ENCODE peak calls at places on chromosome 7, in eight cellular contexts. O is stomach, S is suprapubic skin, I is H1, H is prostate gland, K is GM12878, U is GM23338, R is spleen. P is an unnamed sample.

GRCh38 chr7:123916240-123916724 is 8.8 kb upstream of the SPAM1 start:
- DNase-seq in O (no peak), S (no peak), I (peak), H (no peak), K (no peak), U (peak), R (no peak), P (no peak)

GRCh38 chr7:136179829-136180721 is 202.9 kb upstream of the MTPN start:
- DNase-seq in O (no peak), S (no peak), I (no peak), H (no peak), K (no peak), U (no peak), R (no peak), P (no peak)

GRCh38 chr7:46206474-46207060 is 285.5 kb upstream of the IGFBP3 start:
- DNase-seq in O (peak), S (no peak), I (no peak), H (no peak), K (peak), U (no peak), R (no peak), P (no peak)

GRCh38 chr7:39686261-39686924 is 63.0 kb downstream of the RALA start:
- DNase-seq in O (no peak), S (no peak), I (no peak), H (no peak), K (peak), U (no peak), R (no peak), P (no peak)

GRCh38 chr7:114343949-114344708 is 70.5 kb upstream of the FOXP2 start:
- DNase-seq in O (no peak), S (no peak), I (no peak), H (no peak), K (no peak), U (no peak), R (no peak), P (no peak)

GRCh38 chr7:42662862-42663261 is 249.0 kb downstream of the C7orf25 start:
- DNase-seq in O (no peak), S (no peak), I (no peak), H (no peak), K (no peak), U (no peak), R (no peak), P (no peak)

GRCh38 chr7:38796636-38797501 is 112.1 kb downstream of the VPS41 start:
- DNase-seq in O (peak), S (no peak), I (no peak), H (peak), K (peak), U (peak), R (no peak), P (no peak)

GRCh38 chr7:121436688-121437087 is 40.6 kb upstream of the FAM3C start:
- DNase-seq in O (no peak), S (no peak), I (no peak), H (no peak), K (no peak), U (peak), R (no peak), P (no peak)

GRCh38 chr7:130899638-130900401 is 165.8 kb upstream of the KLF14 start:
- DNase-seq in O (peak), S (no peak), I (no peak), H (no peak), K (no peak), U (no peak), R (no peak), P (no peak)

GRCh38 chr7:2930310-2931033 is 86.4 kb upstream of the GNA12 start:
- DNase-seq in O (no peak), S (no peak), I (no peak), H (no peak), K (no peak), U (no peak), R (peak), P (no peak)

GRCh38 chr7:38299275-38299931 is 26.0 kb upstream of the TARP start:
- DNase-seq in O (no peak), S (no peak), I (no peak), H (no peak), K (no peak), U (no peak), R (no peak), P (no peak)

GRCh38 chr7:47819054-47819920 is 129.0 kb downstream of the PKD1L1 start:
- DNase-seq in O (peak), S (no peak), I (no peak), H (peak), K (peak), U (peak), R (no peak), P (peak)

GRCh38 chr7:96701258-96701657 is 8.4 kb downstream of the SEM1 start:
- DNase-seq in O (no peak), S (no peak), I (no peak), H (no peak), K (no peak), U (peak), R (no peak), P (no peak)

GRCh38 chr7:171364-171904 is 20.9 kb upstream of the FAM20C start:
- DNase-seq in O (no peak), S (no peak), I (no peak), H (no peak), K (no peak), U (peak), R (no peak), P (no peak)

GRCh38 chr7:140314571-140315480 is 83.5 kb downstream of the SLC37A3 start:
- DNase-seq in O (no peak), S (no peak), I (no peak), H (no peak), K (no peak), U (no peak), R (no peak), P (no peak)

GRCh38 chr7:132548489-132549078 is 27.7 kb downstream of the PLXNA4 start:
- DNase-seq in O (no peak), S (no peak), I (no peak), H (no peak), K (no peak), U (no peak), R (no peak), P (no peak)
- TF ChIP-seq POLR2AphosphoS5 in O (no peak), S (no peak), I (no peak), H (no peak), K (no peak), U (no peak), R (no peak), P (no peak)

DNA sequence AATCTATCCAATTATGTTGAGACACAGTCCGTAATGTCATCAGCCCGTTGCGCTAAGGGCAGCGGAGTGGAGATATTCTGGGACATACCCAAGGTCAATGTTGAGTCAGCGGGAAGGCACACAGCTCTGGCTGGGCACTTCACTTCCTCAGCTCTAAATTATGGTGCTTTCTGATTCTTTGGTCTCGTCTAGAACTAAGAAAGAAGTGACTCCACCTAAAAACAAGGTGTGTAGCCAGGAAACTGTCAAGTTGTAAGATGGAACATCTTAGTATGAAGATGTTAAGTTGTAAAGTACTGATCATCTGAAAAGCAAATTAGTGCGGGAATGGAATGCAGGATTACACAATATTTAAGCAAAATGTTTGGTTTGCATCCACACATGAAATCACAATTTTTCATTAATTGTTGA is 43.1 kb downstream of the BAIAP2L1 start:
- DNase-seq in O (no peak), S (peak), I (no peak), H (no peak), K (no peak), U (no peak), R (peak), P (no peak)
- TF ChIP-seq POLR2AphosphoS5 in O (peak), S (no peak), I (no peak), H (peak), K (no peak), U (no peak), R (peak), P (no peak)

GRCh38 chr7:80134105-80134535 is 511 bp upstream of the GNAI1 start:
- DNase-seq in O (no peak), S (no peak), I (no peak), H (peak), K (no peak), U (peak), R (no peak), P (no peak)

GRCh38 chr7:80136276-80137045 is 1.8 kb downstream of the GNAI1 start:
- DNase-seq in O (no peak), S (no peak), I (no peak), H (no peak), K (no peak), U (no peak), R (no peak), P (no peak)

GRCh38 chr7:80135306-80136104 is 874 bp downstream of the GNAI1 start:
- DNase-seq in O (no peak), S (peak), I (no peak), H (no peak), K (no peak), U (peak), R (no peak), P (no peak)

GRCh38 chr7:80133361-80134104 is 1.1 kb upstream of the GNAI1 start:
- DNase-seq in O (no peak), S (no peak), I (no peak), H (no peak), K (no peak), U (peak), R (no peak), P (no peak)

DNA sequence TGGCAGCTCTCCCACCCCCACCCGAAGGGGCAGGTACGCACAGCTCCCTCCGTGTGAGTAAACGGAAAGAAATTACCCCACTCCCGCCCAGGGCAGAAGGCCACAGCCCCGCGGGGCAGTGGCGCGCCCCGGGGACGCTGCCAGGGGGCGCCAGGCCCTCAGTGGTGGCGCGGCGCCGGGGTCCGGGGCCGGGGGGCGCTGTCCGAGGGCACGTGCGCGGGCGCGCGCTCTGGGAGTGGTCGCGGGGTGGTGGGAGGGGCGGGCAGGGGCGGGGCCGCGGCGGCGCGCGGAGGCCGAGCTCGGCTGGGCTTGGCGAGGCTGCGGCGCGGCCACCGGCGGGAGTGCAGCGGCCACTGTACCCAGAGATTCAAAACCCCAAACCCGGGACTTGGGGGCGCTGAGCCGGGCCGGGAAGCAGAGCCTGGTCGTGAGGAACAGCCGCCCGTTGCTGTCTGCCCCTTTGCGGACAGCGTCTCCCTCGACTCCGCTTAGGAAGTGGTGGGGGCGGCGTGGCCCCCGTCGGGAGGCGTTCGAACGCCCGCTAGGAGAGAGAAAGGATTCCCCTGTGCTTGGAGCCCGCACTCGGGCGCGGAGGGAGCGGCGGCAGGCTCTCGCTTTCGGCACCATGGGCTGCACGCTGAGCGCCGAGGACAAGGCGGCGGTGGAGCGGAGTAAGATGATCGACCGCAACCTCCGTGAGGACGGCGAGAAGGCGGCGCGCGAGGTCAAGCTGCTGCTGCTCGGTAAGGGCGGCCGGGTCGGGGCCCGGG is at the start of gene GNAI1:
- DNase-seq in O (peak), S (peak), I (peak), H (peak), K (no peak), U (peak), R (peak), P (no peak)
- TF ChIP-seq POLR2AphosphoS5 in O (no peak), S (peak), I (no peak), H (no peak), K (no peak), U (peak), R (no peak), P (no peak)

GRCh38 chr7:100582041-100582579 is 3.8 kb downstream of the LRCH4 start:
- DNase-seq in O (peak), S (no peak), I (no peak), H (peak), K (no peak), U (no peak), R (peak), P (no peak)

GRCh38 chr7:100582650-100583049 is 3.3 kb downstream of the LRCH4 start:
- DNase-seq in O (no peak), S (no peak), I (no peak), H (no peak), K (no peak), U (no peak), R (peak), P (no peak)

GRCh38 chr7:100584046-100584676 is 1.8 kb downstream of the LRCH4 start:
- DNase-seq in O (no peak), S (no peak), I (no peak), H (no peak), K (no peak), U (no peak), R (peak), P (no peak)

GRCh38 chr7:100584677-100585510 is 1.0 kb downstream of the LRCH4 start:
- DNase-seq in O (peak), S (no peak), I (no peak), H (no peak), K (no peak), U (peak), R (peak), P (no peak)

DNA sequence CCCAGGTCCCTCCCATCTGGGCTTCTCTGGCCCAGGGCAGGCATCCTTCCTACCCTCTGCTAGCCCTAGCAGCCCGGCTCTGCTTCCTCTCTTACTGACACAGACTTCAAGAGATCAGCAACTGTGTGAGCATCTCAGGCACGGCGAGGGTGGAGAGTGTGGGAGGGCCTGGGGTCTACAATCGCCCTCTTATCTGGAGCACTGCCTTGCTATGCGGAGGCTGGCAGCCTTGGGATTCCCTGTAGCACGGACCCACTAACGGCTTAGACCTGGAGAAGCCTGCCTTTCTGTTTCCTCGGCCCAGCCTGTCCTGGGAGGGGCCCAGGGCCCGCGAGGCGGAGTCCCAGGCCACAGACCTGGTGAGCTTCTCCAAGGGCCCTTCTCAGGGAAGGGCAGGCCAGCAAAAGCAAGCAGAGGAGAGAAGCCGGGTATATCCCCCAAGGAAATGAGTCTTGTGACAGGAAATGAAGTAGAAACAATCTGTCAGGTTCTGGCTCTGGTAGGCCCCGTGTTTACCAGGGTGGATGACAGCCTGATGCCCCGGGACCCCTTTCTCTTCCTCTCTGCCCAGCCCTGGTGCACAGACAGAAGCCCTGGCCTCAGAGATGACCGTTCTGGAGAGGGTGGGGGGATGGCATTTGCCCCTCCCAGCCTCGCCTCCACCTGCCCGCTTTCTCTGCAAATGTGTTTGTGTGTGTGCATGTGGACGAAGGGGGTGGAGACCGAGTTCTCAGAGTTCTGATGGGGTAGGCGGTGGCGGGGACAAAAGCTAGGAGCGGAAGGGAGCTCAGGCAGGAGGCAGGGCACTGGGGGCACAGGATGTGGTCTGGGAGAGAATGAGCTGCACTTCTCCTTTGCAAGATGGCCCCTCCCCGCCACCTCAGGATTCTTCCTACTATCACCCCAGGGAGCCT is 2.5 kb downstream of the LRCH4 start:
- DNase-seq in O (peak), S (no peak), I (no peak), H (peak), K (peak), U (peak), R (peak), P (no peak)
- TF ChIP-seq POLR2AphosphoS5 in O (peak), S (no peak), I (no peak), H (no peak), K (no peak), U (no peak), R (peak), P (no peak)